ENCODE peak calls at places on chromosomes 3 and 15, in four cellular contexts. G is Calu3, Y is stomach, A is AG04449. J is an unnamed sample.

GRCh38 chr3:185727873-185728272 is 97.0 kb downstream of the IGF2BP2 start:
- DNase-seq in G (no peak), Y (no peak), A (no peak), J (no peak)

GRCh38 chr3:122560680-122561079 is 3.4 kb downstream of the PARP9 start:
- DNase-seq in Y (peak), G (peak), A (no peak), J (peak)

GRCh38 chr3:148882288-148882687 is 17.2 kb downstream of the CPA3 start:
- DNase-seq in Y (no peak), G (no peak), A (no peak), J (no peak)

GRCh38 chr15:52369455-52369854 is 73.9 kb upstream of the MYO5C start:
- DNase-seq in A (no peak), Y (no peak), G (no peak), J (no peak)

GRCh38 chr15:82966671-82967071 is 14.2 kb upstream of the HOMER2 start:
- DNase-seq in Y (no peak), A (no peak), G (no peak), J (no peak)

GRCh38 chr3:170037463-170038433 is at the start of gene GPR160:
- DNase-seq in Y (peak), G (peak), A (no peak), J (peak)

GRCh38 chr3:122996038-122996580 is 31.5 kb downstream of the SEMA5B start:
- DNase-seq in Y (no peak), G (no peak), A (no peak), J (no peak)

GRCh38 chr3:124965413-124965812 is 30.9 kb upstream of the MUC13 start:
- DNase-seq in G (no peak), A (no peak), Y (no peak), J (no peak)

GRCh38 chr3:184039414-184039813 is 7.9 kb downstream of the HTR3D start:
- DNase-seq in A (no peak), G (no peak), Y (no peak), J (no peak)

GRCh38 chr3:57144952-57145351 is 20.2 kb downstream of the IL17RD start:
- DNase-seq in G (no peak), A (no peak), Y (no peak), J (no peak)

GRCh38 chr3:129245141-129245540 is 4.3 kb upstream of the COPG1 start:
- DNase-seq in G (no peak), Y (no peak), A (no peak), J (no peak)

GRCh38 chr15:45088801-45089711 is 24.9 kb downstream of the DUOX2 start:
- DNase-seq in A (no peak), Y (no peak), G (no peak), J (no peak)

DNA sequence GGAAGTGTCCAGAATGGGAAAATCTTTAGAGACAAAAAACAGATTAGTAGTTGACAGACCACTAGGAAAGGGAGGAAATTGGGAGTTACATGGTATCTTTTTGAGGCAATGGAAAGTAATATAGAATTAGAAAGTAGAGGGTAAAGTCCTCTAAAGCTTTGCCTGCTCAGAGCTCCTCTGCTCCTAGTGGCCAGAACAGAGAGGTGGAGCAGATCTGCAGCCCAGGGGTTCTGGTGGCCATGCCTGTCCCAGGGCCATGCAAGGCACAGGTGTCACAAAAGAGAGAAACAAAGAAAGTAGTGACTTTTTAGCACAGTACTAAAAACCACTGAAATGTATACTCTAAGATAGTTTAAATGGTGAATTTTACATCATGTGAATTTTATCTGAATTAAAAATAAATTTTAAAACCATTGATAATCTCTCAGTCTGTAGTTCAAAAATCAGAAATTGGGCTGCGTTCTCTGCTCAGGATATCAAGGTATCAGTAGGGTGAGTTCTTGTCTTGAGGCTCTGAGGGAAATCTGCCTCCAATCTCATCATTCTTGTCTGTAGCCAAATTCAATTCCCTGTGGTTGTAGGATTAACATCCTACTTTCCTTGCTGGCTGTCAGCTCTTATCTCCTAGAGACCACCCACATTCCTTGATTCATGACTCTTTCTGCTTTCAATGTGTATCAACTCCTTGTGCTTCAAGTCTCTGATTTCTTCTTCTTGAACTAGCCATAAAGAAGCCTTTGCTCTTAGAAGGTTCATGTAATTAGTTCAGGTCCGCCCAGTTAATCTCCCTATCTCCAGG is 23.6 kb downstream of the PYGO1 start:
- DNase-seq in A (no peak), Y (no peak), G (no peak), J (no peak)
- TF ChIP-seq CTCF in A (no peak), Y (no peak), G (no peak), J (no peak)

GRCh38 chr15:37078566-37078965 is 21.8 kb downstream of the MEIS2 start:
- DNase-seq in G (no peak), A (no peak), Y (no peak), J (no peak)
- TF ChIP-seq CTCF in G (no peak), A (no peak), Y (no peak), J (no peak)

DNA sequence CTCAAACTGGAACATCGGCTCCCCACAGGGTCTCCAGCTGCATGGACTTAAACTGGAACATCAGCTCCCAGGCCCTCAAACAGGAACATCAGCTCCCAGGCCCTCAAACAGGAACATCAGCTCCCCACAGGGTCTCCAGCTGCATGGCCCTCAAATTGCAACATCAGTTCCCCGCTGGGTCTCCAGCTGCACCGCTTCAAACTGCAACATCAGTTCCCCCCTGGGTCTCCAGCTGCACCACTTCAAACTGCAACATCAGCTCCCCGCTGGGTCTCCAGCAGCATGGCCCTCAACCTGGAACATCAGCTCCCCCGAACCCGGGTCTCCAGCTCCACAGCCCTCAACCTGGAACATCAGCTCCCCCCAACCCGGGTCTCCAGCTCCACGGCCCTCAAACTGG is 82.0 kb downstream of the TFRC start:
- DNase-seq in G (no peak), A (no peak), Y (no peak), J (no peak)
- TF ChIP-seq CTCF in G (no peak), A (no peak), Y (no peak), J (no peak)

DNA sequence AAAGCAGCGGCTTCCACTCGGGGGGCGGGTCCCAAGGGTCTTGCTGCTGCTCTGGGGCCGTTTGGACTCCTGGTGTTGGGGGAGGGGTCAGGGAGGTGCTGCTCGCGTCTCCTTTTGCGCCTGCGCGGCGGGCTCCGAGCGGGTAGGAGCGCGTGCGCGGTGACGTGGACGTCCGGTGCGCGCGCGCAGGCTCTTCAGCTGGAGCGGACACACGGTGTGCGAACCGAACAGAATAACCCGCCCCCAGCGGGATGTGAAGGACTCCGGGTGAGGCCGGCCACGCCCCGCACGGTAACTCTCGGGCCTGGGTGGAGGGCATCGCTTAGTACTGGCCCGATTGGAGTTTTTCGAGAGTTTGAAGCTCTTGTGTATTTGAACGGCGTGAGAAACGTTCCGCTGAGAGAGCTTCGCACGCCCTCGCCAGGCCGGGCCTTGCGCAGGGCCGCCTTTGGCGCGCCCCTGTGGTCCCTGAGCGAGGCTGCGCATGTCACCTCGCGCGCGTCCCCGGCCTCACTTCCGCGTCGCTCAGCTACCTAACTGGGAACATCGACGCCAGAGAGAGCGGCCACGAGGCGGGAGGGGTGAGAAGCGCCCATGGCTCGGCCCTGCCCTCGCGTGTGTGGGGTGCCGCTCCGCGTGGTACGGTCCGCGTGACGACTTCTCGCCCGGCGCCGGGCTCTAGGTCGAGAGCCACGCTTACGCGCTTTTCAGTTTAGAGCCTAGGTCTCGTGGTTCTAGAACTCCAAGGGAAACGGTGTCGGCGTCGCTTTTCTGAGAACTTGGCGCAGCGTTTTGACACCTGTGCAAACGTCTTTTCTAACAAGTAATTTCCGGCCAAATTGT is at the start of gene MGA:
- DNase-seq in Y (peak), A (peak), G (peak), J (peak)
- TF ChIP-seq CTCF in Y (no peak), A (no peak), G (no peak), J (no peak)